ENCODE peak calls at places on chromosomes 12 and 14, in four cellular contexts. D is esophagus muscularis mucosa, E is upper lobe of right lung, Z is heart right ventricle. B is an unnamed sample.
A peak's percentile ranks its signal among the peaks of the same experiment; 100 is the strongest.

GRCh38 chr12:103800252-103800771 is 40.7 kb downstream of the NT5DC3 start:
- DNase-seq in E (no peak), Z (peak; percentile 17), D (no peak), B (peak; percentile 20)

GRCh38 chr12:80422549-80422948 is 21.5 kb upstream of the PTPRQ start:
- DNase-seq in E (no peak), Z (no peak), D (no peak), B (peak; percentile 20)

GRCh38 chr14:94028450-94028826 is 2.3 kb downstream of the OTUB2 start:
- DNase-seq in E (no peak), Z (no peak), D (no peak), B (peak; percentile 82)

GRCh38 chr14:74239848-74240793 is 872 bp downstream of the VSX2 start:
- DNase-seq in E (no peak), D (no peak), Z (no peak), B (no peak)

GRCh38 chr14:50666772-50667490 is 1.2 kb downstream of the SAV1 start:
- DNase-seq in D (no peak), Z (peak; percentile 34), E (no peak), B (peak; percentile 70)

GRCh38 chr12:107304588-107305532 is 211.5 kb upstream of the CRY1 start:
- DNase-seq in E (no peak), Z (no peak), D (no peak), B (peak; percentile 24)

GRCh38 chr14:61891251-61891650 is 129.0 kb downstream of the SNAPC1 start:
- DNase-seq in D (no peak), Z (no peak), E (no peak), B (peak; percentile 24)

GRCh38 chr12:94374124-94374523 is 85.5 kb downstream of the CEP83 start:
- DNase-seq in D (no peak), Z (no peak), E (no peak), B (no peak)

GRCh38 chr14:34172052-34172451 is 221.2 kb upstream of the EGLN3 start:
- DNase-seq in Z (no peak), D (no peak), E (no peak), B (no peak)

GRCh38 chr12:111838353-111838752 is 3.7 kb upstream of the MAPKAPK5 start:
- DNase-seq in Z (no peak), D (no peak), E (no peak), B (no peak)

DNA sequence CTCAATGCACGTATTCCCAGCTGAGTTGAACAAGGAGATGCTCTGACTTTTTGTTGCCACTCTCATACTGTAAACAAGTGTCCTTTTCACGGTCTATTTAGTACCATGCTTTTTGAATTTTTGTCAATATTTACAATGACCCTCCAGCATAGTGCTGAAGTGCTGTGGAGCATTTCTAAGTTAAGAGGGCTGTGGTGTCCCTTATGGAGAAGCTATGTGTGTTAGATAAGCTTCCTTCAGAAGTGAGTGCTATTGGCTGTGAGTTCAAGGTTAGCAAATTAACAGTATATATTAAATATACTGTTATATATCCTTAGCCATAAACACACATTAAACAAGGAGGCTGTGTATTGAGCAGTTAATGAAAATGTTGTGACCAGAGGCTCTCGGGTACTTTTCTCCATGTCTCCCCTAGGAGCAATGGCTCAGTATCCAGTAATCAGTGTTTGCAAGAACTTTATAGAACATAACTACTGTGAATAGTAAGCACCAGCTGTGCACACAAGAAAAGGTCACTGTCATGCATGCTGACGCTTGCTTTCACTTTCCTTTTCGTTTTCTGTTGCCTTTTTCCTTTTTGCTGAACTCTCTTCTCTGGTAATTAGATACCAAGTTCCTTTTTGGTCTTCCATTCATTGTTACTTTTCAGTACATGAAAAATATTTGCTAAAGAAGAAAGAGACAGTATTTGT is 187.2 kb upstream of the NEDD1 start:
- DNase-seq in Z (no peak), D (no peak), E (no peak), B (peak; percentile 12)
- H3K4me3 ChIP-seq in Z (peak overlapping the region; percentile 55), D (peak overlapping the region; percentile 41), E (peak overlapping the region; percentile 40), B (peak overlapping the region; percentile 26)

DNA sequence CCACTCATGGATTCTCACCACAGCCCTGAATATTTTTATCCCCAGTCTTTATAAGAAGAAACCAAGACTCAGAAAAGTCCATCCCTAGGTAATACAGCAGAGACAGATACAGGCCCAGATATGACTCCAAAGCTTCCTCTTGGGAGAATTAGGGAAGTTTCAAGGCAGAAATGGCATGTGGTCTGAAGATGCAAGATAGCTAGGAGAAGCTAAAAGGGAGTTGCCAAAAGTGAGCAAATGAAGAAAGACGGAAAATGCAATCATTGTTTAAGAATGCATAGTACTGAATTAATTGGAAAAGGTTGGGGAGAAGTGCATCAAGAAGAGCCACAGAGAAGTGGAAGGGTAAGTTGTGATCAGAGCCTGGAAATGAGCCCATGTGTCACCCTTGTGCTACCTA is 189.3 kb upstream of the CDKN3 start:
- DNase-seq in E (no peak), D (no peak), Z (no peak), B (no peak)
- H3K4me1 ChIP-seq in E (no peaks in the 10 kb centered on the region), D (no peaks in the 10 kb centered on the region), Z (no peaks in the 10 kb centered on the region), B (peaks cover 55% of the 10 kb centered on the region)

DNA sequence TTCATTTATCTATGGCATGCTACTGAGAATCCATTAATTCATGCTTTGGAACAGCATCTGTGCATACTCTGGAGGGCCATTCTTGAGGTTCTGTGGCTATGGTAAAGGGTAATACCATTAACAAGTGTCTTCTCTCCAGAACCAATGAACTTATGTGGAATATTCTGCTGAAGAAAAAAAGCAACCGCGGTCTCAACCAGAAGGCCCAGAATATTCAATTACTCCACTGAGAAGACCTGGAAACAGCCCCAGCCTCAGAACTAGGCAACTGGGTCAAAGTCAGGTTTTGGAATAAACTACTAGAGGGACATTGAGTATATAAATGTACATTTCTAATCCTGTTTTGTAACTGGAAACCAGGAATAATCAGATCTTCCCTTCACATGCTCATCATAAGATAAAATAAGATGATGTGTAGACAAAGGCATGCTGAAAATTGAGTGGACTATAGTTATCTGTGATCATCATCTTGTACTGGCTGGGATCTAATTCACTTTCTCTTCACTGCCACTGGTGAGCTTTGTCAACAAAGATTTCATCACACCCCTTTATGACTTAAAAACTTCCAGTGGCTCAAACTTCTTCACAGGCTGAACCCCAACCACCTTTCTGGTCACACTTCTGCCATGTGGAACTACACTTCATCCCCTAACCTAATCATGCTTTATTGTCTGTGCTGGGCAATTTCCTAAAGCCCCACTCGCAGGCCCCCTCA is 6.0 kb downstream of the SPTB start:
- DNase-seq in E (no peak), Z (no peak), D (peak; percentile 47), B (no peak)
- H3K4me3 ChIP-seq in E (no peak overlapping the region), Z (no peak overlapping the region), D (no peak overlapping the region), B (no peak overlapping the region)

DNA sequence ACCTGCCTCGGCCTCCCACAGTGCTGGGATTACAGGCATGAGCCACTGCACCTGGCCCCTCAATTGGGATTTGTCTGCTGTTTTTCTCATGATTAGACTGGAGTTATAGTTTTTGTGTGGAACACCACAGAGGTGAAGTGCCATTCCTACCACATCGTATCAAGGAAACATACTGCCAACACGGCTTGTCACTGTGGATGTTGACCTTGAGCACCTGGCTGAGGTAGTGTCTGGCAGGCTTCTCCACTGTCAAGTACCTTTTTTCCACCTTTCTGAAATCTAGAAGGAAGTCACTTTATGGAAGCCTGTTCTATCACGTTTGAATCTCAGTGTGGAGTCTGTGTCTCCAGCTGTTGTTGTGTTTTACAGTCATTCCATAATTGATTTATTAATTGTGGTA is 21.4 kb upstream of the SEL1L start:
- DNase-seq in E (no peak), Z (no peak), D (no peak), B (no peak)
- H3K4me1 ChIP-seq in E (no peaks in the 10 kb centered on the region), Z (no peaks in the 10 kb centered on the region), D (no peaks in the 10 kb centered on the region), B (no peaks in the 10 kb centered on the region)

DNA sequence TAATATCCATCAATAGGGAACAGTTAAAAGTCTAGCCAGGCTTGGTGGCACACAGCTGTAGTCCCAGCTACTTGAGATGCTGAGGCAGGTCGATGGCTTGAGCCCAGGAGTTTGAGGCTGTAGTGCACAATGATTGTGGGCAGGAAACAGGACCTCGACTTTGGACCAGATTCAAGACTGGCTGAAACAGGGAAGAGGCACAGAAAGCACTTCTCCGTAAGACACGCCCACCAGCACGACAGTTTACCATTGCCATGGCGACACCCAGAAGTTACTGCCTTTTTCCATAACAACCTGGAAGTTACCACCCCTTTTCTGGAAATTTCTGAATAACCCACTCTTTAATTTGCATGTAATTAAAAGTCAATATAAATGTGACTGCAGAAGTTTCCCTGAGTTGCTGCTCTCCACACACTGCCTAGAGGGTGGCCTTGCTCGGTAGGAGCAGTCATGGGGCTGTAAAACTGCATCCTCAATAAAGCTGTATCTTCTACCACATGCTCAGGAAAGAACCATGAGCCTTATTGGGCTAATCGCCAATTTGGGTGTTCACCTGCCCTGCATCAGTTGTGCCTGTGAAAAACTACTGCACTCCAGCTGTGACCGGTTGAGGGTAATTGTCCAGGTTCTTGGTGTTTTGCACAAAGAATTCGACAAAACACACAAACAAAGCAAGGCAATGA is 4.6 kb upstream of the LRRC23 start:
- DNase-seq in D (no peak), Z (peak; percentile 83), E (peak; percentile 80), B (no peak)
- H3K4me3 ChIP-seq in D (no peak overlapping the region), Z (no peak overlapping the region), E (no peak overlapping the region), B (no peak overlapping the region)

DNA sequence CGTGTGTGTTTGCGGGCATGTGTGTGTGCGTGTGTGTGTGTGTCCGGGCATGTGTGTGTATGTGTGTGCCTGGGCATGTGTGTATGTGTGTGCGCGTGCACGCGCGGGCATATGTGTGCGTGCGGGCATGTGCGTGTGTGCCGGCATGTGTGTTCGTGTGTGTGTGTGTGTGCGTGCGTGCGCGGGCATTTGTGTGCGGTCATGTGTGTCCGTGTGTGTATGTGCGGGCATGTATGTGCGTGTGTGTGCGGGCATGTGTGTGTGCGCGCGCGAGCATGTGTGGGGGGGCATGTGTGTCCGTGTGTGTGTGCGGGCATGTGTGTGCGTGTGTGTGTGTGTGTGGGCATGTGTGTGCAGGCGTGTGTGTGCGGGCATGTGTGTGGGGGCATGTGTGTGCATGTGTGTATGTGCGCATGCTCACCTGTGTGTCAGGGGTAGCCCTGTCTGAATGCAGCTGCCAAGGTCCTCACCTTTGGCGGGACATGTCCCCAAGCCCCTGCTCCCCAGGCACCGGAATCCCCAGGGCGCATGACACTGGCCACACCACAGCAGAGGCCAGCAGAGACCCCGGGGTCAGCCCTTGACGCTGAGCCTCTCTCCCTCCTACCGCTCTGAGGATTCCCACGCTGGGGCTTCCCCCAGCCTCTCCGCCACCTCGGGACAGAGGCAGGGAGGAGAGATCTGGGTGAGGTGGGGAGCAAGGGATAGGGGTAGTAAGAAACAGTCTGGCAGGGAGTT is 109.5 kb upstream of the NCOR2 start:
- DNase-seq in Z (no peak), E (no peak), D (no peak), B (no peak)
- H3K4me1 ChIP-seq in Z (peaks cover 31% of the 10 kb centered on the region), E (peaks cover 37% of the 10 kb centered on the region), D (peaks cover 28% of the 10 kb centered on the region), B (peaks cover 8% of the 10 kb centered on the region)

DNA sequence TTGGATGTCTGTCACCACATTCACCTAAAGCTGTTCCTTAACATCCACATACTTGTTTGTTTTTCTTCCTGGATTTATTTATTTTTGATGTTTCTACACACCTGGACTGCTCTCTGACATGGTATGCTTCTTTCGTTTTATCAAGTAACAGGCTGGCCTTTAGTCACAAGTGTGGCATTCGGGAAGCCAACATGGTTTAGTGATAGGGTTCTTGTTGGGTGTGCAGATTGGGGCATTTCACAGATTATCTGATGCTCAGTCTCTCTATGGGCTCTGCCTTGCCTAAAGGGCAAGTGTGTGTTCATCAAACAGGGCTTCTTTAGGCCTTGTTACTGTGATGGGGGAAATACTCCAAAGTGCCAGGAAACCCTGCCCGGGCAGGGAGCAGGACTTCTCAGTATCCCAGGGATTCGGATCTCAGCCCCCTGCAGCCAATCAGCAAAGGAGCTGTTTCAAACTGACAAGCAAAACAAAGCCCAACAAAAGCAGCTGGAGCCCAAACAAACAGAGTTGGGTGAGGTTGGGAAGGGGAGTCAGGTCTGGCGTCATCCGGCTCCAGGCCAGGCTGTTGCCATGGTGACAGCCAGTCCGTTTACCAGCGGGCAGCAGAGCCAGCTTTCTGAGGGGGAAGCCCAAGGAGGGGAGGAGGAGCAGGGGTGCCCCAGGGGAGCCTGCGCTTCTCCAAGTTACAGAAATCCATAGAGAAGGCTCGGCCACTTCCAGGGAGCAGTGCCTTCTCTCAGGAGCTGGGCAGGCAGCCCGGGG is 31.8 kb downstream of the FOS start:
- DNase-seq in E (peak; percentile 87), Z (peak; percentile 92), D (no peak), B (peak; percentile 46)
- H3K4me3 ChIP-seq in E (no peak overlapping the region), Z (peak overlapping the region; percentile 24), D (peak overlapping the region; percentile 20), B (no peak overlapping the region)

B was measured in mammary epithelial cell.